ENCODE peak calls at places on chromosomes 11 and 22, in five cellular contexts. D is skeletal muscle cell, I is cardiac septum, Y is memory B cell, S is endothelial cell. M is an unnamed sample.

GRCh38 chr11:11659567-11660341 is 37.9 kb upstream of the GALNT18 start:
- DNase-seq in D (no peak), I (no peak), Y (no peak), S (no peak), M (no peak)

GRCh38 chr11:44572884-44573283 is 7.4 kb downstream of the CD82 start:
- DNase-seq in D (no peak), I (no peak), Y (no peak), S (no peak), M (no peak)

GRCh38 chr11:36431429-36432092 is 78.5 kb downstream of the TRAF6 start:
- DNase-seq in D (peak; percentile 93), I (no peak), Y (no peak), S (no peak), M (no peak)

GRCh38 chr11:64400667-64401066 is 41.7 kb downstream of the RPS6KA4 start:
- DNase-seq in D (no peak), I (no peak), Y (no peak), S (no peak), M (no peak)

GRCh38 chr22:50576070-50576469 is 2.2 kb downstream of the CPT1B start:
- DNase-seq in D (no peak), I (no peak), Y (no peak), S (peak; percentile 21), M (no peak)

GRCh38 chr11:68970921-68971636 is 9.7 kb downstream of the MRGPRD start:
- DNase-seq in D (no peak), I (peak; percentile 31), Y (no peak), S (no peak), M (no peak)

GRCh38 chr11:130054966-130055365 is 14.7 kb upstream of the APLP2 start:
- DNase-seq in D (no peak), I (no peak), Y (no peak), S (no peak), M (no peak)

GRCh38 chr11:85806876-85807275 is 4.1 kb downstream of the SYTL2 start:
- DNase-seq in D (no peak), I (no peak), Y (no peak), S (no peak), M (no peak)

GRCh38 chr11:108121274-108122155 is at the start of gene ACAT1:
- DNase-seq in D (peak; percentile 68), I (peak; percentile 99), Y (peak; percentile 92), S (peak; percentile 92), M (peak; percentile 96)

GRCh38 chr22:25402160-25402500 is 162.3 kb upstream of the GRK3 start:
- DNase-seq in D (no peak), I (peak; percentile 26), Y (no peak), S (no peak), M (no peak)

GRCh38 chr11:24324211-24324610 is 172.6 kb upstream of the LUZP2 start:
- DNase-seq in D (no peak), I (no peak), Y (no peak), S (no peak), M (no peak)

GRCh38 chr11:93285430-93285829 is 45.1 kb upstream of the DEUP1 start:
- DNase-seq in D (no peak), I (no peak), Y (no peak), S (no peak), M (no peak)

GRCh38 chr11:63917685-63918523 is 940 bp upstream of the RCOR2 start:
- DNase-seq in D (no peak), I (peak; percentile 92), Y (no peak), S (peak; percentile 34), M (no peak)

GRCh38 chr11:62556872-62557631 is 10.4 kb upstream of the AHNAK start:
- DNase-seq in D (no peak), I (no peak), Y (no peak), S (no peak), M (no peak)

GRCh38 chr22:38070250-38070921 is 13.2 kb downstream of the PICK1 start:
- DNase-seq in D (no peak), I (no peak), Y (no peak), S (no peak), M (no peak)

GRCh38 chr11:2451916-2452694 is 7.3 kb downstream of the KCNQ1 start:
- DNase-seq in D (no peak), I (peak; percentile 54), Y (no peak), S (no peak), M (peak; percentile 0)